ENCODE peak calls at places on chromosomes 13 and 19, in eight cellular contexts. N is suprapubic skin, C is spleen, G is stomach, Z is GM23338, O is sigmoid colon, E is HCT116, U is breast epithelium. T is an unnamed sample.

GRCh38 chr13:77053192-77053591 is 26.2 kb upstream of the FBXL3 start:
- DNase-seq in N (no peak), G (no peak), O (no peak), Z (no peak), C (no peak), U (no peak), E (no peak), T (no peak)

GRCh38 chr19:10670187-10670586 is 16.0 kb downstream of the ILF3 start:
- DNase-seq in O (no peak), E (no peak), C (no peak), Z (no peak), N (no peak), U (no peak), G (no peak), T (no peak)

GRCh38 chr19:34512254-34512796 is 30.8 kb downstream of the WTIP start:
- DNase-seq in C (no peak), O (no peak), E (no peak), G (no peak), U (no peak), N (no peak), Z (no peak), T (peak)

GRCh38 chr13:75219479-75220237 is 262.3 kb downstream of the TBC1D4 start:
- DNase-seq in Z (peak), E (peak), G (peak), N (peak), C (peak), O (peak), U (peak), T (peak)

GRCh38 chr13:24650157-24650556 is 30.1 kb upstream of the ATP12A start:
- DNase-seq in Z (no peak), G (no peak), O (no peak), E (no peak), C (no peak), N (no peak), U (no peak), T (no peak)

GRCh38 chr19:45115809-45116615 is 23.0 kb downstream of the PPP1R37 start:
- DNase-seq in C (no peak), G (no peak), N (no peak), U (no peak), Z (no peak), O (no peak), E (no peak), T (no peak)

GRCh38 chr19:15250635-15250993 is 18.4 kb upstream of the EPHX3 start:
- DNase-seq in O (no peak), E (no peak), N (no peak), C (no peak), G (no peak), U (no peak), Z (no peak), T (no peak)

GRCh38 chr13:101614491-101614890 is 162.0 kb downstream of the ITGBL1 start:
- DNase-seq in G (no peak), O (no peak), Z (no peak), U (no peak), E (no peak), C (no peak), N (no peak), T (no peak)

GRCh38 chr13:32669030-32669646 is 82.9 kb downstream of the PDS5B start:
- DNase-seq in G (no peak), E (peak), Z (peak), O (no peak), U (no peak), N (no peak), C (no peak), T (no peak)

GRCh38 chr13:40762849-40763248 is 8.1 kb downstream of the MRPS31 start:
- DNase-seq in C (no peak), O (no peak), N (no peak), U (no peak), G (no peak), Z (no peak), E (no peak), T (no peak)

GRCh38 chr13:112741185-112741755 is 51.4 kb downstream of the ATP11A start:
- DNase-seq in C (peak), G (no peak), O (no peak), N (no peak), U (no peak), Z (no peak), E (no peak), T (no peak)

DNA sequence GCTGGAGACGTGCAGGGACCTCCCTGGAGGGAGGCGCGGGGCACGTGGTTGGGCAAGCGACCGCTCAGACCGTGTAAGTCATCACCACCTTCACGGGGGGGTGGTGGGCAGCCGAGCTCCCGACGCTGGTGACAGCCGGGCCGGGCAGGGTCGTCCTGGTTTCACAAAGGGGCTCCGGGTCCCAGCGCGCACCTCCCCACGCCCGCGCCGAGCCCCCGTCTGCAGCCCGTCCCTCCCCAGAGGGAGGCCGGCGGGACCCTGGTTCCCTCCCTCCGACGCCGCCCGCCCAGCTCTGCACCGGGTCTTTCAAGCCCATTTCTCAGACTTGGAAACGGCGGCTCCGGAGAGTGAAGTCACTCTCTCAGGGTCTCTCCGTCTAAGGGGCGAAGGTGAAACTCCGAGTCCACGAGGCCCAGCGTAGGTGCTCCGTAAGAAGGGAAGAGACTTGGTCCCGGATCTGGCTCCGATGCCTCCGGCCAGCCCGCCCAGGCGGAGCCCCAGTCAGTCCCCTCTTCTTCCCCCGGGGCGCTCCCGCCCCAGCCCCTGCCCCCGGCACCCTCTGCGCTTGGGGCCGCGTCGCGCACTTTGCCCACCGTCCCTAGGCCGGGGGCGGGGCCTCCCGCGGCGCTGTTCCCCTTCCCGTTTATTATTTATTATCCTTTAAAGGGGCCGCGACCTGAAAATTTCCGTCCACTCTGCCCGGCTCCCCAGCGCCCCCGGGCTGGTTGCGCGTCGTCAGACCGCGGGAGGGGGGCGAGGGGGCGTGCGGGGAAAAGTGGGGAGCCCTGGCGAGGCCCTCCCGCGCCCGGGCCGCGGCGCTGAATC is 536 bp upstream of the ARID3A start:
- DNase-seq in G (peak), Z (peak), N (peak), E (peak), U (peak), C (peak), O (peak), T (peak)
- TF ChIP-seq POLR2AphosphoS5 in G (peak), Z (no peak), N (no peak), E (no peak), U (peak), C (peak), O (peak), T (peak)

GRCh38 chr13:110869231-110869804 is 45.6 kb downstream of the ANKRD10 start:
- DNase-seq in N (no peak), C (no peak), O (peak), Z (peak), G (no peak), U (no peak), E (no peak), T (no peak)
- H3K4me3 ChIP-seq in N (peak), C (peak), O (no peak), Z (no peak), G (peak), U (peak), E (peak), T (peak)

DNA sequence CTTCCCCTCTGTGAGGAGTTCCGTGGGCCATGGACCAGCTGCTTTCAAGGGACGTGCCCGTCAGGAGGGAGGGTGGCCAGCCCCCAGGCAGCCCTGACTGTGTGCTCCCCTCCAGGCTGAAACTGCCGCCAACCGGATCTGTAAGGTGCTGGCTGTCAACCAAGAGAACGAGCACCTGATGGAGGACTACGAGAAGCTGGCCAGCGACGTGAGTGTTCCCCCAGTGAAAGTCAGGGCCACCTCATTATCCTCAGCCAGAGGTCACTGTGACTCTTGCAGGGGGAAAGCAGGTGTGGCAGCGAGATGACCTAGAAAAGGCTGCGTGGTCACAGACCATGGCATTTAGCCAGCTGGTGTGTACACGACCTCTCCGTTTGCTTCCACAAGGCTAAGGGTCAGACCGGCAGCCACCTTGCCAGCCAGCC is 29.9 kb downstream of the CAPN12 start:
- DNase-seq in Z (no peak), U (no peak), E (no peak), G (peak), C (no peak), O (no peak), N (no peak), T (no peak)
- TF ChIP-seq CTCF in Z (no peak), U (no peak), E (no peak), G (no peak), C (no peak), O (no peak), N (no peak), T (no peak)

GRCh38 chr13:43391021-43391420 is 367.6 kb downstream of the DNAJC15 start:
- DNase-seq in U (no peak), Z (no peak), O (no peak), E (no peak), N (no peak), G (no peak), C (no peak), T (no peak)
- TF ChIP-seq POLR2AphosphoS5 in U (no peak), Z (no peak), O (no peak), E (no peak), N (no peak), G (no peak), C (no peak), T (no peak)

DNA sequence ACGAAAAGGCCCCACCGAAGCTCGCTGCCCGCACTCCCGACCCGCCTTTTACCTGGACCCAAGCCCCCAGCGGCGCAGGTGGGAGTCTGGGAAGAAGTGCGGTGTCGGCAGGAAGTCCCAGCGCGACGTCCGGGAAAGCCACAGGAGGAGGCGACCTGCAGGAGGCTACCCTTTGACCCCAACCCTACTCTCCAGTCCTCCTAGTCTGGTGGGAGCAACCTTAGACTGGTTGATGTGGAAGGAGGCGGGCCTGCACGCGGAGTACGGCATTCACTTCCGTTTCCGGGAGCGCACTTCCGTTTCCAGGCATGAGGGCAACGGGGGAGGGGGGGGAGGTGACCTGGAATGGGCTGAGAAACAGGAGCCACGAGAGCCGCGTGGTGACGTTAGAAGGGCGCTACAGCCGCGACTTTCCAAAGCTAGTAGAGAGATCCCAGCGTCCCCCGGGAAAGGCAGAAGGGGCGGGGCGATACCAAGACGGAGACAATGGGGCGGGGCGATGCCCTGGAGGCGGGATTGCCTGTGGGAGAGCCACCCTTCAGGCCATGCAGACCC is 28.5 kb downstream of the ZNF266 start:
- DNase-seq in N (no peak), G (peak), O (peak), C (peak), E (no peak), Z (peak), U (no peak), T (no peak)
- H3K4me3 ChIP-seq in N (peak), G (peak), O (peak), C (peak), E (no peak), Z (no peak), U (peak), T (peak)

DNA sequence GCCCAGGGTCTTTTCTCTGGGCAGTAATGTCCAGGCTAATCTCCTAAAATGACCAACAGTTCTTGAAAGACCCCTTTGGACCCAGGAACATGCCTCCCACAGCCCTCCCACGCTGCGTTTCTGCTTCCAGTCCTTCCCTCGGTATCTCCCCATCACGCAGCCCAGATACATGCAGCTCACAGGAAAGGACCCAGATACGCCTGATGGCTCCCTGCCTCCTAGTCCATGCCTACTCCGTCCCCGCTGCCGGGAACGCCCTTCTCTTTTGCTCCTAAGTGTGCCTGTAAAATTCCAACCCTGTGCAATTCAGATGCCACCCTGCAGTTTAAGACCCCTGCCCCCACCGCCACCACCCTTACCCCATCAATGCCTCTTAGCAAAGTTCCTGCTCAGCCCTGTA is 778 bp downstream of the MUC16 start:
- DNase-seq in Z (no peak), N (no peak), G (no peak), C (no peak), E (no peak), O (no peak), U (no peak), T (no peak)
- TF ChIP-seq CTCF in Z (no peak), N (no peak), G (no peak), C (no peak), E (no peak), O (no peak), U (no peak), T (no peak)

DNA sequence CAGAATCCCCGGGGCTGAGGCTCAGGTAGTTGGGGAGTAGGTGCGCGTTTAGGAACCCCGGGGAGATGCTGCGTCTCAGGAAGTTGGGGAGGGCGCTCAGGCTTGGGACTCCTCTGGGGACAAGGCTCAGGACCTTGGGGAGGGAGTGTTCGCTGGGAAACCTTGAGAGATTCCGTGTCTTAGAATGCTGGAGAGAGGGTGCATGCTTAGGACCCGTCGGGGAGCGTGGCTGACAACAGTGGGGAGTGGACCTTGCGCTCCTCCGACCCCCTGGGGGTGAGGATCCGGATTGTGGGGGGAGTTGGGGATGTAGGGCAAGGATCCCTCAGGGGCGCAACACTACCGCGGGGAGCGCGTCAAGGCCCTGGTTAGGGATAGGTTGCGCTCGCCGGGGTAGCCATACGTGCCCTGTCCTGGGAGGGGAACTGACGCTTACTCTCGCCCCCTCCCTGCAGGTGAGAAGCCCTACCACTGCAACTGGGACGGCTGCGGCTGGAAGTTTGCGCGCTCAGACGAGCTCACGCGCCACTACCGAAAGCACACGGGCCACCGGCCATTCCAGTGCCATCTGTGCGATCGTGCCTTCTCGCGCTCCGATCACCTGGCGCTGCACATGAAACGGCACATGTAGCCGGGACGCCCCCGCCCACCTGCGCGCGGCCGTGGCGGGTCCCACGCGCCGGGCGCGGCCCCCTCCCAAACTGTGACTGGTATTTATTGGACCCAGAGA is 1.9 kb downstream of the KLF2 start:
- DNase-seq in U (no peak), N (peak), C (peak), Z (peak), G (no peak), O (no peak), E (no peak), T (no peak)
- TF ChIP-seq POLR2AphosphoS5 in U (peak), N (no peak), C (peak), Z (no peak), G (peak), O (peak), E (no peak), T (peak)

DNA sequence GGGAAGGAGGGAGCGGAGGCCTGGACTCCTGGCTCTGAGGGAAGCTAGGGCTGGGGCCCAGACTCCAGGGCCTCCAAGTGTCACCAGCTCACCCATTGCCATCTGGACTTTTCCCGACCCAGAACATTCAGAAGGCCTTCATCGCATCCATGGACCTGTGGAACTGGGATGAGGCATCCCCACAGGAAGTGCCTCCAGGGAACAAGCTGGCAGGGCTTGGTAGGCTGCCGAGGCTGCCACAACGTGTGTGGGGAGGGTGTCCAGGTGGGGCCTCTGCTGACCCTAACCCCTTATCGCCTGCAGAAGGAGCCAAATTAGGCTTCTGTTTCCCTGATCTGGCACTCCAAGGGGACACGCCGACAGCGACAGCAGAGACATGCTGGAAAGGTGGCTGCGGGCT is 767 bp downstream of the ETV2 start:
- DNase-seq in O (no peak), Z (peak), C (no peak), G (no peak), E (no peak), N (no peak), U (no peak), T (no peak)
- H3K4me3 ChIP-seq in O (no peak), Z (peak), C (no peak), G (no peak), E (no peak), N (no peak), U (no peak), T (no peak)

GRCh38 chr13:27170221-27170520 is 1.4 kb downstream of the USP12 start:
- DNase-seq in G (no peak), O (no peak), E (no peak), U (no peak), N (no peak), Z (no peak), C (no peak), T (no peak)

GRCh38 chr13:27171830-27172494 is 351 bp upstream of the USP12 start:
- DNase-seq in N (peak), E (peak), Z (peak), G (peak), U (peak), O (peak), C (peak), T (no peak)

GRCh38 chr13:27171244-27171829 is at the start of gene USP12:
- DNase-seq in Z (peak), C (no peak), N (peak), E (no peak), G (no peak), U (peak), O (no peak), T (no peak)

GRCh38 chr13:27168870-27169525 is 2.6 kb downstream of the USP12 start:
- DNase-seq in N (no peak), U (no peak), C (no peak), E (no peak), O (no peak), Z (no peak), G (no peak), T (no peak)

GRCh38 chr13:27170521-27171243 is 929 bp downstream of the USP12 start:
- DNase-seq in Z (peak), C (peak), E (peak), G (peak), O (peak), U (no peak), N (peak), T (no peak)
- TF ChIP-seq CTCF in Z (peak), C (no peak), E (no peak), G (no peak), O (no peak), U (no peak), N (no peak), T (peak)

GRCh38 chr19:58513694-58514563 is 2.1 kb upstream of the SLC27A5 start:
- DNase-seq in O (peak), Z (peak), E (peak), U (peak), G (peak), C (peak), N (peak), T (no peak)
- TF ChIP-seq POLR2AphosphoS5 in O (peak), Z (peak), E (peak), U (peak), G (peak), C (peak), N (no peak), T (peak)